ENCODE peak calls at places on chromosomes 11 and 22, in nine cellular contexts. U is kidney tubule cell, J is COLO829, D is anterior cingulate cortex, F is T follicular helper cell, T is hepatocyte, S is AG09309, I is foreskin fibroblast, R is colonic mucosa. C is an unnamed sample.

GRCh38 chr11:74929431-74930363 is 19.2 kb downstream of the XRRA1 start:
- DNase-seq in U (peak; percentile 91), J (peak; percentile 74), D (peak; percentile 49), F (peak; percentile 51), T (peak; percentile 95), S (peak; percentile 83), I (peak; percentile 88), R (peak; percentile 78), C (no peak)

GRCh38 chr11:113174862-113175261 is 139.5 kb upstream of the TTC12 start:
- DNase-seq in U (no peak), J (no peak), D (no peak), F (no peak), T (no peak), S (no peak), I (no peak), R (no peak), C (no peak)

GRCh38 chr11:22920939-22921565 is 60.8 kb upstream of the CCDC179 start:
- DNase-seq in U (peak; percentile 58), J (peak; percentile 55), D (no peak), F (no peak), T (peak; percentile 75), S (peak; percentile 1), I (peak; percentile 4), R (peak; percentile 23), C (no peak)

GRCh38 chr11:66157182-66157864 is 87.3 kb downstream of the PACS1 start:
- DNase-seq in U (peak; percentile 32), J (no peak), D (no peak), F (no peak), T (no peak), S (no peak), I (no peak), R (no peak), C (no peak)

GRCh38 chr22:47034905-47035419 is 272.5 kb downstream of the TBC1D22A start:
- DNase-seq in U (no peak), J (no peak), D (no peak), F (no peak), T (no peak), S (no peak), I (no peak), R (no peak), C (peak; percentile 10)

GRCh38 chr11:102345923-102346322 is 1.1 kb upstream of the BIRC2 start:
- DNase-seq in U (peak; percentile 96), J (peak; percentile 78), D (no peak), F (no peak), T (peak; percentile 13), S (no peak), I (peak; percentile 56), R (no peak), C (no peak)

GRCh38 chr11:19276859-19277808 is 36.4 kb upstream of the E2F8 start:
- DNase-seq in U (peak; percentile 79), J (peak; percentile 59), D (no peak), F (no peak), T (peak; percentile 57), S (no peak), I (no peak), R (peak; percentile 52), C (no peak)

GRCh38 chr11:42338056-42338455 is 878.6 kb upstream of the LRRC4C start:
- DNase-seq in U (no peak), J (no peak), D (no peak), F (no peak), T (no peak), S (no peak), I (no peak), R (no peak), C (no peak)

GRCh38 chr11:64916040-64916847 is 765 bp downstream of the ATG2A start:
- DNase-seq in U (peak; percentile 55), J (no peak), D (no peak), F (no peak), T (peak; percentile 54), S (no peak), I (peak; percentile 49), R (peak; percentile 53), C (peak; percentile 67)

GRCh38 chr11:6736495-6737121 is 35.2 kb downstream of the OR2AG2 start:
- DNase-seq in U (peak; percentile 58), J (no peak), D (no peak), F (no peak), T (no peak), S (no peak), I (no peak), R (no peak), C (no peak)

GRCh38 chr11:63537293-63538101 is 889 bp downstream of the PLAAT4 start:
- DNase-seq in U (peak; percentile 28), J (no peak), D (peak; percentile 82), F (no peak), T (no peak), S (no peak), I (peak; percentile 23), R (no peak), C (peak; percentile 78)

GRCh38 chr11:93444671-93445073 is 98.5 kb downstream of the SMCO4 start:
- DNase-seq in U (peak; percentile 71), J (no peak), D (no peak), F (peak; percentile 51), T (peak; percentile 82), S (no peak), I (no peak), R (peak; percentile 40), C (no peak)

GRCh38 chr11:60095477-60096120 is 7.1 kb downstream of the MS4A2 start:
- DNase-seq in U (no peak), J (no peak), D (no peak), F (no peak), T (no peak), S (no peak), I (no peak), R (no peak), C (no peak)

GRCh38 chr11:102153082-102153481 is 42.8 kb downstream of the YAP1 start:
- DNase-seq in U (no peak), J (no peak), D (no peak), F (no peak), T (no peak), S (no peak), I (no peak), R (no peak), C (no peak)

GRCh38 chr22:38467904-38468760 is at the start of gene KDELR3:
- DNase-seq in U (peak; percentile 84), J (peak; percentile 92), D (no peak), F (no peak), T (peak; percentile 92), S (no peak), I (peak; percentile 78), R (peak; percentile 72), C (peak; percentile 84)

GRCh38 chr11:115707180-115707905 is 203.1 kb upstream of the CADM1 start:
- DNase-seq in U (no peak), J (no peak), D (no peak), F (no peak), T (no peak), S (no peak), I (no peak), R (no peak), C (no peak)

GRCh38 chr22:23450434-23450795 is 129.7 kb downstream of the IGLL1 start:
- DNase-seq in U (no peak), J (no peak), D (no peak), F (no peak), T (no peak), S (no peak), I (no peak), R (no peak), C (no peak)